ENCODE peak calls at places on chromosomes 3 and 15, in nine cellular contexts. N, U, K, S, Q, D, O, F and C are unnamed samples. For H3K27me3, the result is how much of the 10 kb centered on the place peaks cover.

GRCh38 chr15:101135532-101136166 is 116.2 kb downstream of the CHSY1 start:
- DNase-seq in N (no peak), U (no peak), K (no peak), S (no peak), Q (peak), D (no peak), O (no peak), F (no peak), C (no peak)

GRCh38 chr15:90062023-90062728 is 40.1 kb downstream of the IDH2 start:
- DNase-seq in N (peak), U (peak), K (no peak), S (no peak), Q (peak), D (peak), O (peak), F (no peak), C (peak)

GRCh38 chr3:33089515-33089914 is 7.4 kb downstream of the GLB1 start:
- DNase-seq in N (no peak), U (no peak), K (no peak), S (no peak), Q (no peak), D (no peak), O (no peak), F (no peak), C (no peak)

GRCh38 chr15:92383528-92384326 is 10.0 kb upstream of the ST8SIA2 start:
- DNase-seq in N (peak), U (no peak), K (peak), S (no peak), Q (no peak), D (peak), O (no peak), F (no peak), C (no peak)

GRCh38 chr15:48437178-48437577 is 105.9 kb downstream of the DUT start:
- DNase-seq in N (no peak), U (no peak), K (no peak), S (no peak), Q (no peak), D (no peak), O (no peak), F (no peak), C (no peak)

GRCh38 chr3:184523825-184524615 is 37.6 kb upstream of the EPHB3 start:
- DNase-seq in N (no peak), U (no peak), K (peak), S (no peak), Q (no peak), D (no peak), O (no peak), F (no peak), C (no peak)

GRCh38 chr3:150236683-150237082 is 171.4 kb upstream of the TSC22D2 start:
- DNase-seq in N (no peak), U (no peak), K (no peak), S (no peak), Q (no peak), D (no peak), O (no peak), F (no peak), C (no peak)

GRCh38 chr3:130345487-130346079 is at the start of gene COL6A5:
- DNase-seq in N (no peak), U (no peak), K (no peak), S (no peak), Q (no peak), D (peak), O (no peak), F (no peak), C (no peak)

GRCh38 chr15:100920516-100921135 is 1.5 kb downstream of the LRRK1 start:
- DNase-seq in N (no peak), U (peak), K (no peak), S (no peak), Q (no peak), D (no peak), O (no peak), F (no peak), C (no peak)

GRCh38 chr15:63506537-63507035 is 2.2 kb downstream of the USP3 start:
- DNase-seq in N (no peak), U (no peak), K (no peak), S (no peak), Q (no peak), D (no peak), O (no peak), F (no peak), C (no peak)

GRCh38 chr3:197135212-197135611 is 105.6 kb upstream of the MELTF start:
- DNase-seq in N (no peak), U (no peak), K (no peak), S (no peak), Q (no peak), D (no peak), O (no peak), F (no peak), C (no peak)

GRCh38 chr3:33096103-33096868 is 660 bp downstream of the GLB1 start:
- DNase-seq in N (peak), U (peak), K (no peak), S (no peak), Q (peak), D (peak), O (peak), F (peak), C (no peak)

GRCh38 chr3:184449161-184449515 is 69.3 kb downstream of the CHRD start:
- DNase-seq in N (no peak), U (no peak), K (no peak), S (no peak), Q (no peak), D (no peak), O (no peak), F (no peak), C (no peak)

GRCh38 chr15:67968564-67969440 is 85.3 kb upstream of the PIAS1 start:
- DNase-seq in N (no peak), U (no peak), K (no peak), S (no peak), Q (no peak), D (no peak), O (no peak), F (no peak), C (no peak)

GRCh38 chr3:157237886-157238285 is 77.9 kb upstream of the CCNL1 start:
- DNase-seq in N (no peak), U (no peak), K (no peak), S (no peak), Q (no peak), D (no peak), O (no peak), F (no peak), C (no peak)

GRCh38 chr3:40718681-40719080 is 193.9 kb downstream of the ZNF621 start:
- DNase-seq in N (no peak), U (no peak), K (no peak), S (no peak), Q (no peak), D (no peak), O (no peak), F (no peak), C (no peak)

GRCh38 chr3:160187288-160187687 is 37.9 kb upstream of the C3orf80 start:
- DNase-seq in N (no peak), U (no peak), K (no peak), S (no peak), Q (no peak), D (peak), O (no peak), F (no peak), C (no peak)

GRCh38 chr3:64575211-64575844 is 112.5 kb downstream of the ADAMTS9 start:
- DNase-seq in N (no peak), U (no peak), K (peak), S (no peak), Q (no peak), D (no peak), O (no peak), F (no peak), C (no peak)

GRCh38 chr15:77497942-77498361 is 77.3 kb downstream of the HMG20A start:
- DNase-seq in N (no peak), U (peak), K (no peak), S (no peak), Q (no peak), D (no peak), O (peak), F (no peak), C (no peak)

GRCh38 chr3:134242649-134243637 is 7.7 kb downstream of the RYK start:
- DNase-seq in N (no peak), U (no peak), K (peak), S (no peak), Q (no peak), D (no peak), O (no peak), F (peak), C (no peak)

GRCh38 chr15:57284535-57284934 is 91.8 kb upstream of the CGNL1 start:
- DNase-seq in N (no peak), U (no peak), K (no peak), S (no peak), Q (no peak), D (no peak), O (no peak), F (no peak), C (no peak)

GRCh38 chr15:66057089-66057488 is 187.8 kb downstream of the RAB11A start:
- DNase-seq in N (no peak), U (no peak), K (no peak), S (no peak), Q (no peak), D (no peak), O (no peak), F (no peak), C (no peak)

GRCh38 chr15:90106522-90107117 is 4.4 kb upstream of the IDH2 start:
- DNase-seq in N (no peak), U (no peak), K (no peak), S (no peak), Q (no peak), D (no peak), O (no peak), F (no peak), C (peak)

GRCh38 chr3:137692803-137693431 is 71.2 kb upstream of the SOX14 start:
- DNase-seq in N (peak), U (no peak), K (peak), S (no peak), Q (no peak), D (peak), O (no peak), F (no peak), C (peak)

GRCh38 chr15:43266834-43267233 is at the start of gene TGM5:
- DNase-seq in N (no peak), U (no peak), K (no peak), S (no peak), Q (peak), D (no peak), O (peak), F (no peak), C (peak)

GRCh38 chr3:117526485-117527079 is 817.0 kb downstream of the TUSC7 start:
- DNase-seq in N (peak), U (peak), K (peak), S (no peak), Q (peak), D (no peak), O (peak), F (peak), C (no peak)

GRCh38 chr15:93235926-93236781 is 147.1 kb upstream of the RGMA start:
- DNase-seq in N (no peak), U (no peak), K (no peak), S (no peak), Q (peak), D (peak), O (peak), F (peak), C (no peak)

GRCh38 chr3:173748140-173748539 is 350.6 kb downstream of the NLGN1 start:
- DNase-seq in N (no peak), U (no peak), K (no peak), S (no peak), Q (no peak), D (no peak), O (no peak), F (no peak), C (no peak)

GRCh38 chr3:85170646-85171045 is 211.9 kb downstream of the CADM2 start:
- DNase-seq in N (no peak), U (no peak), K (no peak), S (no peak), Q (no peak), D (no peak), O (no peak), F (no peak), C (no peak)

GRCh38 chr3:130728037-130728436 is 18.6 kb downstream of the PIK3R4 start:
- DNase-seq in N (no peak), U (no peak), K (no peak), S (no peak), Q (no peak), D (no peak), O (no peak), F (no peak), C (no peak)

GRCh38 chr15:93063796-93064690 is 25.0 kb downstream of the RGMA start:
- DNase-seq in N (no peak), U (no peak), K (no peak), S (no peak), Q (no peak), D (no peak), O (no peak), F (no peak), C (no peak)

GRCh38 chr15:52193321-52193720 is 2.1 kb upstream of the GNB5 start:
- DNase-seq in N (no peak), U (no peak), K (no peak), S (no peak), Q (no peak), D (no peak), O (no peak), F (no peak), C (no peak)

GRCh38 chr3:126212629-126213375 is 32.4 kb upstream of the ALDH1L1 start:
- DNase-seq in N (peak), U (peak), K (no peak), S (no peak), Q (peak), D (peak), O (peak), F (no peak), C (peak)

GRCh38 chr3:37254316-37254715 is 79.9 kb upstream of the LRRFIP2 start:
- DNase-seq in N (no peak), U (no peak), K (no peak), S (no peak), Q (no peak), D (no peak), O (no peak), F (no peak), C (no peak)

DNA sequence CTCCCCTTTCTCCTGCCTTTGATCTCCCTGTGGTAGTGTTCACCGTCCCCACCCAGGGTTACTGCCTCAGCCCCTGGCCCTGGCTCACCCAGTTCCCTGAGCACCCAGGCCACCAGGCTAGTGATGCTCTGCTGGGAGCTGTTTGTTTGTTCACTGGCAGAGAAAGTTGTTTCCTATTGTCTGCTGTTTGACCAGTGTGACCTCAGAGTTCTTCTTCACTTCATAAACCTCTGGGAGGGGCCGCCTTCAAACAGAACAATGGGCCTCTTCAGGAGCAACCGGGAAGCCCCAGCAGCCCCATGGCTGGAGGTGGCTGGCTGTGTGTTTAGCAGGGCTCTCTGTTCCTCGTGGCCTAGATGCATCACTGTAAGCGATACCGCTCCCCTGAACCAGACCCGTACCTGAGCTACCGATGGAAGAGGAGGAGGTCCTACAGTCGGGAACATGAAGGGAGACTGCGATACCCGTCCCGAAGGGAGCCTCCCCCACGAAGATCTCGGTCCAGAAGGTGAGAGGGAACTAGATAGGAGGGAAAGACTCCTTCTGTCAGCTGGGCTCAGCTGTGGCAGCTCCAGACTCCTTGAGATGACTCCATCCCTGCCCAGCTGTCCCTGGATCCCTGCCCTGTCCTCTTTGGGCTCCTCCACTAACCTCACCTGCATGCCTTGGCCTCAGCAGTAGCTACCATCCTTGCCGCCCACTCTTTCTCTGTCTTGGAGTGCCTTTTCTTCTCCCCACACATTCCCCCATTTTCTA is 3.4 kb downstream of the CLK3 start:
- DNase-seq in N (no peak), U (no peak), K (no peak), S (no peak), Q (no peak), D (no peak), O (no peak), F (no peak), C (no peak)
- TF ChIP-seq POLR2A in N (no peak), U (no peak), K (no peak), S (no peak), Q (no peak), D (no peak), O (no peak), F (no peak), C (no peak)

GRCh38 chr3:13272831-13273603 is 147.1 kb downstream of the NUP210 start:
- DNase-seq in N (no peak), U (no peak), K (no peak), S (no peak), Q (no peak), D (no peak), O (no peak), F (no peak), C (peak)
- H3K27me3 ChIP-seq in N (under half), U (under half), K (under half), S (under half), Q (under half), D (under half), O (under half), F (under half), C (under half)

GRCh38 chr15:23753248-23753647 is 66.1 kb upstream of the NDN start:
- DNase-seq in N (no peak), U (no peak), K (no peak), S (no peak), Q (no peak), D (no peak), O (no peak), F (no peak), C (no peak)

GRCh38 chr15:23750776-23751175 is 63.7 kb upstream of the NDN start:
- DNase-seq in N (peak), U (no peak), K (no peak), S (no peak), Q (peak), D (no peak), O (no peak), F (no peak), C (no peak)

GRCh38 chr15:23750179-23750578 is 63.1 kb upstream of the NDN start:
- DNase-seq in N (no peak), U (no peak), K (no peak), S (no peak), Q (no peak), D (no peak), O (no peak), F (no peak), C (no peak)
- TF ChIP-seq POLR2A in N (no peak), U (no peak), K (no peak), S (no peak), Q (no peak), D (no peak), O (no peak), F (no peak), C (no peak)

GRCh38 chr3:155745795-155746550 is 1.1 kb upstream of the PLCH1 start:
- DNase-seq in N (peak), U (no peak), K (peak), S (no peak), Q (peak), D (peak), O (peak), F (no peak), C (no peak)
- H3K27me3 ChIP-seq in N (under half), U (under half), K (under half), S (under half), Q (under half), D (under half), O (under half), F (under half), C (under half)

DNA sequence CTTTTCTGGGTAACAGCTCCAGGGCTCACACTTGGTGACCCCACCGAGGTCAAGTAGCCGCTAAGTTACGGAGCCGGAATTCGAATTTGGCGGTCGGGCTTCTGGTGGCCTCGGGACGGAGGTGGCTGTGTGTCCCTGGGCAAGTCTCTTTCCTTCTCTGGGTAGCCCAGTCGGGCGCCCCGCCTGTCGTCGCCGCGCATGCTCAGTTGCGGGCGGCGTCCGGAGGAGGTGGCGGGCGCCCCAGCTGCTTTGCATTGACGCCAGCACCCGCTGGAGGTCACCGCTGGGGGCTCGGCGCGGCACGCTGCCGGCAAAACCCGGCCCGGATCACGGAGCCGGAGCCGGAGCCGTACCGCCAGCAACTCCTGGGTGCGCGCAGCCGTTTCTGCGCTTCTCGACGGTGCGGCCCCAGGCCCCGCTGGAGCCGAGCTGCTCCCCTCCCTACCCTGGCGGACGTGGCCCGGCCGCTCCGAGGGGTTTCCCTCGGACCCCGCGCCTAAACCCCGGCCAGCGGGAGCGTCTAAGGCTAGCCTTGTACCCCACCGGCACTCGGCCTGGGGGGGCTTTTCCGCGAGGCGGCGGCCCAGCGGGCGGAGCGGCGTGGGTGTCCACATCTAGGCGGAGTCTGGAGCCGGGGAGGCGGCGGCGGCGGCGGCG is 474 bp upstream of the PDE8A start:
- DNase-seq in N (peak), U (peak), K (peak), S (peak), Q (peak), D (peak), O (peak), F (peak), C (peak)
- TF ChIP-seq POLR2A in N (peak), U (peak), K (peak), S (peak), Q (peak), D (no peak), O (no peak), F (peak), C (no peak)

DNA sequence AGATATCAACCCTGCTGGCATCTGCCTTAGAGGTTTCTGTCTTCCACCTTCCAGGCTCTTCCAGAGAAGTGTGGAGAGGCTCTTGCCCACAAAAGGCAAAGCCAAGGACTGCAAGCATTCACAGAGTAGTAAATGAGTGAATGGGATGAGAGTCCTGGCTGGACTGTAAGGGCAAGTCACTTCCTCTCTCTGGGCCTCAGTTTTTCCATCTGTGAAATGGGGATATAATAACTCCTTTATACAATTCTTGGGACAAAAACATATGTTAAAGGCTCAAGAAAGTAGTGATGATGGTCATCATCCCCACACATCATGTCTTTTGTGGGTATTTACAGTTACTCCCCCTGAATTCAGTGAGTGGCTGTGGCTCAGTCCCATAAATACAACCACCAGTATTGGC is 10.7 kb upstream of the FGD5 start:
- DNase-seq in N (no peak), U (no peak), K (no peak), S (no peak), Q (no peak), D (no peak), O (no peak), F (no peak), C (no peak)
- H3K27me3 ChIP-seq in N (under half), U (under half), K (under half), S (under half), Q (half or more), D (under half), O (under half), F (under half), C (under half)

DNA sequence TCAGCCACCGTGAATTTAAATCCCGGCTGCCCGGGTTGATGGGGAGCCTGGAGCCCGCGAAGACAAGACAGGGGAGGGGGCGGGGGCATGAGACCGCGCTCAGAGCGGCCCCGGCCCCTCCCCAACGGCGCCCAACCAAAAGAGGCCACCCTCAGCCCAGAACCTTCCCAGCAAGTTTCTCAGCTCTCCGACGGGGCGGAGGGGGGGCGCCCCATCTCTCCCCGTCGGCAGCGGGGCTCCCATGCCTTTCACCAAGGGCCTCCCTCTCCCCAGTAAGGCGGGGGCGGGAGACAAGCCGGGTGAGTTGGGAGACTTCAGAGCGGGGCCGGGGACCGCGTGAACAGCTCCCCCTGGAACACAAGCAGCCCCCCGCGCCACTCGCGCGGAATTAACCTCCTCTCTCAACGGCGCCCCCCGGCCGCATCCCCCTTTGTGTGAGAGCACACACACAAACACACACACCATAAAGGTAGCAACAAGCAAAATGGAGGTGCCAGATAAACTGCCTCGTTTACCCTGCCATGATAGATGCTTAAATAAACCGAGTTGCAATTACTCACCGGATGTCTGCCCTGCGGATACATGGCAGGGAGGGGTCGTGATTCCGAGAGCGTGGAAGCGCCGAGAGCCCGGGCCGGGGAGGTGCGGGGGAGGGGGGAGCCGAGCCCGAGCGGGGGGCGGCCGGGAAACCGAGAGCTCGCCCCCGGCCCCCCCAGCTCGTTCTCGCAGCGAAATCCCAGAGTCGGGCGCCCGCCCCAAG is 1.3 kb downstream of the TLE3 start:
- DNase-seq in N (peak), U (peak), K (no peak), S (no peak), Q (peak), D (no peak), O (peak), F (peak), C (peak)
- TF ChIP-seq POLR2A in N (no peak), U (peak), K (no peak), S (no peak), Q (no peak), D (no peak), O (no peak), F (no peak), C (no peak)